ENCODE peak calls at places on chromosomes 1 and 21, in four cellular contexts. V is kidney epithelial cell, F is breast epithelium, U is neural crest cell. S is an unnamed sample.

GRCh38 chr1:247883346-247883745 is 12.0 kb upstream of the OR2W3 start:
- DNase-seq in V (no peak), U (no peak), F (no peak), S (no peak)

GRCh38 chr1:107277022-107277421 is 136.2 kb downstream of the NTNG1 start:
- DNase-seq in F (no peak), V (no peak), U (peak), S (peak)

GRCh38 chr1:9665193-9665592 is 13.7 kb downstream of the PIK3CD start:
- DNase-seq in V (no peak), F (no peak), U (no peak), S (no peak)

GRCh38 chr1:200267937-200268336 is 141.9 kb downstream of the ZNF281 start:
- DNase-seq in V (no peak), U (no peak), F (no peak), S (no peak)

GRCh38 chr1:5586629-5587028 is 405.6 kb downstream of the NPHP4 start:
- DNase-seq in V (no peak), F (no peak), U (no peak), S (no peak)

GRCh38 chr1:205907794-205908193 is 35.5 kb downstream of the SLC26A9 start:
- DNase-seq in U (no peak), F (no peak), V (no peak), S (peak)

GRCh38 chr1:223175032-223175431 is 32.0 kb upstream of the TLR5 start:
- DNase-seq in U (no peak), F (no peak), V (no peak), S (peak)

GRCh38 chr1:246987083-246987690 is 20.7 kb downstream of the ZNF695 start:
- DNase-seq in U (no peak), F (no peak), V (no peak), S (no peak)

GRCh38 chr1:51280321-51281096 is 44.4 kb downstream of the RNF11 start:
- DNase-seq in U (no peak), F (peak), V (no peak), S (no peak)

GRCh38 chr1:45018599-45019230 is 6.7 kb downstream of the UROD start:
- DNase-seq in U (peak), V (no peak), F (peak), S (peak)

GRCh38 chr1:10901091-10901893 is 104.8 kb upstream of the CASZ1 start:
- DNase-seq in U (no peak), F (peak), V (no peak), S (no peak)

GRCh38 chr1:96487404-96487803 is 234.2 kb upstream of the PTBP2 start:
- DNase-seq in V (no peak), F (peak), U (no peak), S (no peak)

GRCh38 chr1:11982010-11982392 is 1.8 kb downstream of the MFN2 start:
- DNase-seq in U (no peak), V (no peak), F (no peak), S (no peak)

GRCh38 chr1:33163621-33164071 is 18.2 kb downstream of the TRIM62 start:
- DNase-seq in U (no peak), F (no peak), V (no peak), S (no peak)

GRCh38 chr1:3481836-3482589 is 27.5 kb downstream of the ARHGEF16 start:
- DNase-seq in F (peak), U (no peak), V (no peak), S (no peak)

GRCh38 chr1:26281091-26281958 is 1.4 kb downstream of the SH3BGRL3 start:
- DNase-seq in F (no peak), V (no peak), U (no peak), S (no peak)

GRCh38 chr1:15341634-15342375 is 67.9 kb upstream of the EFHD2 start:
- DNase-seq in V (no peak), F (no peak), U (no peak), S (no peak)

GRCh38 chr1:24464378-24464770 is 38.3 kb upstream of the RCAN3 start:
- DNase-seq in U (no peak), F (no peak), V (no peak), S (no peak)

GRCh38 chr1:109500886-109501285 is 7.0 kb downstream of the CYB561D1 start:
- DNase-seq in F (no peak), V (no peak), U (no peak), S (no peak)

GRCh38 chr1:192261476-192261875 is 55.3 kb upstream of the RGS21 start:
- DNase-seq in V (no peak), F (no peak), U (no peak), S (no peak)

GRCh38 chr1:223266632-223267172 is 97.3 kb downstream of the SUSD4 start:
- DNase-seq in F (no peak), U (no peak), V (no peak), S (no peak)

GRCh38 chr1:53367503-53368313 is 39.8 kb upstream of the LRP8 start:
- DNase-seq in U (no peak), F (no peak), V (no peak), S (no peak)

GRCh38 chr21:40719615-40720014 is 127.3 kb downstream of the DSCAM start:
- DNase-seq in F (no peak), U (no peak), V (no peak), S (no peak)

GRCh38 chr1:15212216-15212988 is 34.6 kb upstream of the FHAD1 start:
- DNase-seq in F (no peak), U (no peak), V (no peak), S (no peak)

GRCh38 chr21:10616535-10616934 is 95.2 kb downstream of the TPTE start:
- DNase-seq in V (no peak), U (no peak), F (no peak), S (no peak)

GRCh38 chr1:245458234-245458633 is 303.4 kb downstream of the KIF26B start:
- DNase-seq in F (no peak), U (no peak), V (no peak), S (no peak)

GRCh38 chr1:85372683-85373446 is 92.1 kb downstream of the DDAH1 start:
- DNase-seq in V (no peak), U (no peak), F (no peak), S (no peak)

GRCh38 chr1:31733389-31734219 is 29.8 kb upstream of the COL16A1 start:
- DNase-seq in U (no peak), V (no peak), F (no peak), S (no peak)

GRCh38 chr1:31732343-31732742 is 28.5 kb upstream of the COL16A1 start:
- DNase-seq in V (no peak), F (no peak), U (no peak), S (no peak)

GRCh38 chr1:31731049-31731565 is 27.3 kb upstream of the COL16A1 start:
- DNase-seq in F (no peak), V (no peak), U (no peak), S (no peak)

GRCh38 chr1:31734582-31735107 is 29.5 kb downstream of the ADGRB2 start:
- DNase-seq in V (no peak), U (no peak), F (no peak), S (no peak)

DNA sequence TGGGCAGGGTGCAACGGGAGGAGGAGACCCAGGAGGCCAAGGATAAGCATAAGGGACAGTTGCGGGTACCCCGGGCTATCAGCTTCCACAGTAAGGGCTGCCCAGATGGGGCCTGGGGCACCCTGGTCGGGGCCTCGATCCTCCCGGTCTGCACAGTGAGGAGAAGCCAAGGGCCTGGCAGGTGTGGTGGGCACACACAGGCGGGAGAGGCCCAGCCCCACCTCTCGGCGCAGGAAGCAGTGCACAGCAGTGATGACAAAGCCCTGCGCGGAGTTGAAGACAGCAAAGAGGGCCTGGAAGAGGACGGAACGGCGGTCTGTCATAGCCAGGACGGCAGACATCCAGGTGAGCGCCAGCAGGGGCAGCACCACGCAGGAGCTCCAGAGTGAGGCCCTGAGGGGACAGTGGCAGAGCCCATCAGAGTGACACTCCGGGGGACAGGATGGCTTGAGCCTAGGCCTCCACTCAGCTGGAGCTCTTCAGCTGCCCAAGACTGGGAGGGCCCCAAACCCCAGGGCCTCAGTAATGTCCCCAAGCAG is 29.0 kb upstream of the COL16A1 start:
- DNase-seq in U (no peak), V (no peak), F (no peak), S (no peak)
- TF ChIP-seq CTCF in U (no peak), V (no peak), F (no peak), S (no peak)

GRCh38 chr1:114235956-114236355 is 82.3 kb upstream of the SYT6 start:
- DNase-seq in F (no peak), V (no peak), U (no peak), S (no peak)
- TF ChIP-seq CTCF in F (no peak), V (no peak), U (no peak), S (no peak)

GRCh38 chr21:18249542-18250152 is 5.0 kb downstream of the CHODL start:
- DNase-seq in F (no peak), U (no peak), V (no peak), S (no peak)
- TF ChIP-seq CTCF in F (no peak), U (peak), V (peak), S (no peak)

DNA sequence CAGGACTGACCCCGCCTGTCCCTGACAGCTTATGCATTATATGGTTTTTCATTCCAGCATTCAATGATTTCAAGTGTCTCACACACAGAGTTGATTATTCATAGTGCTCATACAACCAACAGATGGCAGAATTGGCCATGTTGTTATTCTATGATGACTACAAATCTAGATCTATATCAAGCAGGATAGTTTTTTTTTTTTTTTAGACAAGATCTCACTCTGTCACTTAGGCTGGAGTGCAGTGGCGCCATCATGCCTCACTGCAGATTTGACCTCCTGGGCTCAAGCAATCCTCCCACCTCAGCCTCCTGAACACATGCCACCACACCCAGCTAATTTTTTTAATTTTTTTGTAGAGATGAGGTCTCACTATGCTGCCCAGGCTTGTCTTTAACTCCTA is 40.1 kb upstream of the LRRC8D start:
- DNase-seq in F (no peak), V (peak), U (no peak), S (no peak)
- TF ChIP-seq CTCF in F (no peak), V (peak), U (peak), S (no peak)

DNA sequence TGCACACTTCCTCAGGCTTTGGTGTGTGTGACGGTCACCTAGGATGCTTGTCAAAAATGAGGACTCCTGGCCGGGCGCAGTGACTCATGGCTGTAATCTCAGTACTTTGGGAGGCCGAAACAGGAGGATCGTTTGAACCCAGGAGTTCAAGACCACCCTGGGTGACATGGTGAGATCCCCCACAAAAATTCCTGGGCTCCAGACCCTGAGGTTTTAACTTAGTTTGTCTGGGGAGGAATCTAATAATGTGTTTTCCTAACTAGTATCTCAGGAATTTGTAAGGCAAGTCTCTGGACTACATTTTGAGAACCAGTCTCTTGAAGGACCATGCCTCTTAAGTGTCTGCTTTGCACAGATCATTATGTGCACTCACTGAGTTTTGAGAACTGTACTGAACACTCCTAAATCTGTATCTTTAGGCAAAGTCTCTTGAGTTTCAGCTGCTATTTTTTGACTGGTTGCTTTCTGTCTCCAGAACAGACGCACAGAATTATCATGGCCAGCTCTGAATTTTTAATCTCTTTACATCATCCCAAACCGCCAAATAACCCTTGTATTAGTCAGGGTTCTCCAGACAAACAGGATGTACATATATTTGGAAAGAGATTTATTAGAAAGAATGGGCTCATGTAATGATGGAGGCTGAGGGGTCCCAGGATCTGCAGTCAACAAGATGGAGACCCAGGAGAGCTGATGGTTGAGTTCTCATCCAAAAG is 45.5 kb upstream of the VANGL1 start:
- DNase-seq in U (no peak), V (no peak), F (no peak), S (no peak)
- TF ChIP-seq CTCF in U (no peak), V (no peak), F (no peak), S (no peak)

DNA sequence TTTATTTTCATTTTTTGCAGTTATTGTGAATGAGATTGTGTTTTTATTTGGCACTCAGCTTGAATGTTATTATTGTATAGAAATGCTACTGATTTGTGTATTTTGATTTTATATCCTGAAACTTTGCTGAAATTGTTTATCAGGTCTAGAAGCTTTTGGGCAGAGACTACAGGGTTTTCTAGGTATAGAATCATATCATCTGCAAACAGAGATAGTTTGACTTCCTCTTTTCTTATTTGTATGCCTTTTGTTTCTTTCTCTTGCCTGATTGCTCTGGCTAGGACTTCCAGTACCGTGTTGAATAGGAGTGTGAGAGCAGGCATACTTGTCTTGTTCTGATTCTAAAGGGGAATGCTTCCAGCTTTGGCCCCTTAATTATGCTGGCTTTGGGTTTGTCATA is 27.3 kb downstream of the ZNF691 start:
- DNase-seq in F (no peak), V (no peak), U (no peak), S (no peak)
- TF ChIP-seq CTCF in F (no peak), V (no peak), U (no peak), S (no peak)

DNA sequence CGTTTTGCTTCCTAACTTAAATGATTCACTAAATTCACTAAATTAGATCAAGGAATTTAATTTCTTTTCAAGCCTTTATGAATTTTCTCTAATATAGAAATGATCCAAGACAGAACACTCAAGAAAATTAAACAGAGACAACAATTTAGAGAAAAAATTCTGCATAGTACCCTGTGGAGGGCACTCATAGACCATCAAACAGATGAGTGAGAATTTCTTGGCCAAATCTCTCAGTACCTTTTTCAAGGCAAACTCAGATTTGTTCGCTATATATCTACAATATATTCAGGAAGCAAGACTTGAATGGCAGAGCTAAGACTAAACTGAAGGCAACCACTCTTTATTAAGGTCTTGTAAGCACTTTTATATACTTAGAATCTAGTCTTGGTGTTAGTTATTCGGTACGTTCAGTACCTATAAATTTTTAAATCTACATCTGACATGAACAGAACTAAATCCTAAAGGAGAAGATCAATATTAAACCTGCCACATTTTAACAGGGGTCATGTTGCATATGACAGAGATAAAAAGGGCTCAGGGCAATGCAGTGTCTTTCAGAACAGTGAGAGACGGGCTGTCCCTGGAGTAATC is 118.7 kb upstream of the TMPRSS15 start:
- DNase-seq in F (no peak), U (no peak), V (no peak), S (no peak)
- TF ChIP-seq CTCF in F (no peak), U (peak), V (peak), S (no peak)

GRCh38 chr1:8467308-8467707 is 149.4 kb downstream of the SLC45A1 start:
- DNase-seq in V (no peak), F (no peak), U (no peak), S (no peak)

GRCh38 chr1:8465692-8466091 is 147.8 kb downstream of the SLC45A1 start:
- DNase-seq in V (no peak), F (no peak), U (no peak), S (no peak)

GRCh38 chr1:8463144-8463927 is 145.4 kb downstream of the SLC45A1 start:
- DNase-seq in V (no peak), F (no peak), U (no peak), S (peak)

GRCh38 chr1:8464377-8464776 is 146.5 kb downstream of the SLC45A1 start:
- DNase-seq in F (no peak), V (no peak), U (no peak), S (no peak)

DNA sequence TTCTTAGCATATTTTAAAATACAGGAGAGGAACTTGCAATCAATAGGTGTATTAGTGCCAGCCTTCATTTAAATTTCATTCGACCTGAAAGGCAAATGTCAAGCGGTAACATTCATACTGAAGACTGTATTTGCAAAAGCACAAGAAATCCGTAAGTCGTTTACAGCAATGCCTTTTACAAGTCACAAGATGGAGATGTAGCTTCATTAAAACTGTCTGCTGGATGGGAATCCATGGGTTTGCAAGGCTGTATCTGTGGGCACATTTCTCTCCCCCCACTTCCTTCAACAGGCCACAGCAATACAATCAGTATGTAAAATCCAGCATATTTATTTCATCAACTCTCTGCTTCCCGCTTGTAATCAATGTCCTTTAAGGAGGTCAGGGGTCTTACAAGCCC is 147.1 kb downstream of the SLC45A1 start:
- DNase-seq in F (no peak), U (no peak), V (no peak), S (no peak)
- TF ChIP-seq CTCF in F (no peak), U (no peak), V (no peak), S (no peak)

S was measured in endothelial cell.